ENCODE peak calls at places on chromosomes 16 and 17, in nine cellular contexts. S, O, J, C, I, L, H, X and Q are unnamed samples.

GRCh38 chr16:67341250-67341649 is 14.6 kb downstream of the LRRC36 start:
- DNase-seq in S (no peak), I (no peak), H (no peak), C (no peak), L (no peak), O (no peak), X (no peak), J (no peak), Q (no peak)

GRCh38 chr16:56360117-56361008 is 65.0 kb downstream of the AMFR start:
- DNase-seq in J (no peak), X (no peak), I (no peak), H (no peak), S (no peak), O (no peak), C (no peak), L (no peak), Q (peak)

GRCh38 chr17:15453782-15454181 is 13.6 kb downstream of the CDRT4 start:
- DNase-seq in C (no peak), L (no peak), S (no peak), O (no peak), H (no peak), I (no peak), X (no peak), J (no peak), Q (no peak)

GRCh38 chr16:58063377-58064076 is 38.0 kb downstream of the MMP15 start:
- DNase-seq in L (no peak), I (no peak), H (no peak), J (no peak), O (no peak), S (peak), C (no peak), X (no peak), Q (peak)

GRCh38 chr16:18945233-18945632 is 19.0 kb upstream of the SMG1 start:
- DNase-seq in C (no peak), H (peak), I (no peak), X (no peak), S (no peak), O (no peak), J (no peak), L (no peak), Q (no peak)

GRCh38 chr17:64998436-64999190 is 57.9 kb downstream of the GNA13 start:
- DNase-seq in X (no peak), S (no peak), L (no peak), H (no peak), O (no peak), J (no peak), I (no peak), C (no peak), Q (no peak)

GRCh38 chr16:79848739-79849518 is 248.4 kb upstream of the MAF start:
- DNase-seq in J (no peak), O (no peak), S (no peak), C (no peak), I (no peak), X (no peak), L (no peak), H (no peak), Q (peak)

GRCh38 chr17:35731239-35731931 is at the start of gene RASL10B:
- DNase-seq in S (no peak), C (peak), X (peak), O (peak), H (peak), J (no peak), L (no peak), I (no peak), Q (peak)

GRCh38 chr16:29899516-29900101 is at the start of gene SEZ6L2:
- DNase-seq in O (peak), X (no peak), C (no peak), H (peak), L (peak), S (no peak), I (peak), J (peak), Q (peak)

GRCh38 chr17:55053855-55054254 is 85.3 kb downstream of the STXBP4 start:
- DNase-seq in C (no peak), O (no peak), J (no peak), L (no peak), I (no peak), X (no peak), S (no peak), H (no peak), Q (no peak)

GRCh38 chr17:80256034-80256350 is 4.7 kb upstream of the RNF213 start:
- DNase-seq in O (no peak), S (no peak), C (no peak), L (no peak), I (no peak), H (no peak), J (peak), X (no peak), Q (no peak)
- H3K27ac ChIP-seq in O (no peak), S (no peak), C (no peak), L (no peak), I (no peak), H (no peak), J (peak), X (no peak), Q (no peak)

GRCh38 chr16:23673971-23674614 is 4.6 kb upstream of the PLK1 start:
- DNase-seq in X (no peak), O (no peak), S (no peak), H (no peak), J (no peak), L (no peak), I (no peak), C (no peak), Q (no peak)

GRCh38 chr16:23668873-23669272 is 9.8 kb upstream of the PLK1 start:
- DNase-seq in S (no peak), C (no peak), H (no peak), X (no peak), L (no peak), J (no peak), O (no peak), I (no peak), Q (no peak)

GRCh38 chr16:23666919-23667659 is 11.6 kb upstream of the PLK1 start:
- DNase-seq in C (no peak), O (no peak), L (no peak), I (no peak), X (no peak), J (no peak), S (no peak), H (no peak), Q (no peak)

GRCh38 chr16:23668225-23668624 is 10.5 kb upstream of the PLK1 start:
- DNase-seq in C (no peak), O (no peak), L (no peak), S (no peak), H (no peak), X (no peak), J (no peak), I (no peak), Q (no peak)

GRCh38 chr16:23670137-23670776 is 8.4 kb upstream of the PLK1 start:
- DNase-seq in H (no peak), L (no peak), O (no peak), J (no peak), C (no peak), S (no peak), I (no peak), X (no peak), Q (no peak)
- H3K27ac ChIP-seq in H (no peak), L (no peak), O (no peak), J (no peak), C (no peak), S (no peak), I (no peak), X (no peak), Q (no peak)

GRCh38 chr16:4111748-4112696 is 4.2 kb downstream of the ADCY9 start:
- DNase-seq in S (no peak), O (no peak), H (no peak), C (no peak), X (no peak), L (peak), J (no peak), I (no peak), Q (peak)
- H3K27ac ChIP-seq in S (no peak), O (peak), H (no peak), C (no peak), X (no peak), L (peak), J (peak), I (no peak), Q (peak)

DNA sequence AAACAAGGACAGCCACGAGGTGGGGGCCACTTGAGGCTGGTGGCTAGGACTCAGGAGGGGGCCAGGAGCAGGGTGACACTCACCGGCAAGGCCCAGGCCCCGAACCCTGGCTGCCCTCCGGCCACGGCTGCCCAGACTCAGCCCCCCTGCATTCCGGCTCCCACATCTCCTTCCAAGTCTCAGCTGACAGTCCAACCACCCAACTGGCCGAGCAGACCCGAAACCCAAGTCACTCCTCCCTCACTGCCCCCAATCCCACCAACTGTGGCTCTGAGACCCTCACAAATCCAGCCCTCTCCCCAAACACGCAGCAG is 9.4 kb downstream of the HAGH start:
- DNase-seq in C (no peak), H (no peak), X (no peak), S (no peak), J (no peak), O (peak), L (no peak), I (no peak), Q (no peak)
- H3K27ac ChIP-seq in C (no peak), H (no peak), X (no peak), S (no peak), J (no peak), O (no peak), L (no peak), I (no peak), Q (no peak)

DNA sequence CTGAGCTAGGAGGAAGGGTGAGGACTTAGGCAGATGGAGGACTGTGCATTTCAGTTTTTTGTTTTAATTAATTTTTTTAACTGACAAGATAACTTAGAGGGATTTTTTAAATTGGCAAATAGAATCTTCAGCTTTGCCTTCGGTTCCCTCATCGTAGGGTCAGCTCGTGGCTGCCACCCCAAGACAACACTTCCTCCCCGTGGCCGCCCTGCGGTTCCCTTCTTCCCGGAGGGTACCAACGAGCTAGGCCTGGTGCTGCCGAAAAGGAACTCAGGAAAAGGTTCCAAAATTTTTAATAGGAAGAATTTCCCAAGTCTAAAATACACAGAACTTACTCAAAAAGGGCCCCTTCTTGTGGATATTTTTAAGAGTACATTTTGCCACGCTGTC is 210.5 kb upstream of the CHMP6 start:
- DNase-seq in J (no peak), O (peak), S (no peak), X (peak), H (no peak), I (no peak), C (no peak), L (no peak), Q (peak)
- H3K27ac ChIP-seq in J (peak), O (peak), S (no peak), X (peak), H (no peak), I (no peak), C (peak), L (no peak), Q (no peak)

DNA sequence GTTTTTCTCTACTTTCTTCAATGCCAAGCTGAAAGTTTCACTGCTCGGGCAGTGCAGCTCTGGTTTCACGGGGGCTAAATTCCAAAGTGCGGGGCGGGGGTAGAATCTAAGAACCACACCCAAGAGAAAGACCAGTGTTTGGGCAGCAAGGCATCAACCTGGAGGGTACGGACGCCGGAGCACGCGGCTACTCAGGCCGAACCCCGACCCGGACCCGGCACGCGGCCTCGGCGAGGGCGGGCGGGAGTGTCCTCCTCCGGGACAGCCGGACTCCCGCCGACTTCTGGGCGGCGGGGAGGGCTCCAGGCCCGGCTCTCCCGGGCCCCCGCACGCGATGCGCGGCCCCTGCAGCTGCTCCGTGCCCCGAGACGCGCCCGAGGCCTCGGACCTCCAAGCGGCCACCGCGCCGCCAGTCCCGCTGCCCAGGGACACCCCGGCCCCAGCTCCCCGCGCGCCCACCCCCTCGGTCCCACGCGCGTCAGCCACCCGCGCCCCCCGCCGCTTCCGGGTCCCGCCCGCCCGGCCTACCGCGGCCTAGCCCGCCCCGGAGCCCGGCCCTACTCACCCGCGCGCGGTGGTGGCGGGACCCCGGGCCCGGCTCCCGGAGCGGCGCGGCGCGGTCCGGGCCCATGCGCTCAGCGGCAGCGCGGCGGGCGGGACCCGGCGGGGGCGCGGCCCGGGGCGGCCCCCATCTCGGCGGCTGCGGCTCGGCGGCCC is 561 bp downstream of the AXIN1 start:
- DNase-seq in L (peak), S (peak), H (no peak), O (peak), I (no peak), J (no peak), X (peak), C (no peak), Q (no peak)
- H3K27ac ChIP-seq in L (peak), S (no peak), H (no peak), O (peak), I (no peak), J (peak), X (no peak), C (peak), Q (no peak)

GRCh38 chr17:28900986-28901726 is 1.7 kb downstream of the DHRS13 start:
- DNase-seq in L (no peak), H (peak), C (no peak), J (no peak), S (no peak), I (no peak), X (no peak), O (peak), Q (no peak)

GRCh38 chr17:28896884-28897768 is at the start of gene FLOT2:
- DNase-seq in S (peak), H (peak), I (peak), L (peak), C (peak), X (peak), O (peak), J (peak), Q (peak)

GRCh38 chr17:28897769-28898259 is 281 bp upstream of the FLOT2 start:
- DNase-seq in H (no peak), C (no peak), J (peak), O (no peak), L (no peak), I (no peak), X (peak), S (no peak), Q (no peak)

GRCh38 chr17:28898261-28898955 is 875 bp upstream of the FLOT2 start:
- DNase-seq in H (peak), O (peak), J (no peak), X (no peak), I (no peak), L (no peak), S (no peak), C (no peak), Q (no peak)

GRCh38 chr17:28899212-28899815 is 1.8 kb upstream of the FLOT2 start:
- DNase-seq in S (no peak), I (no peak), J (no peak), L (no peak), X (no peak), C (no peak), O (no peak), H (no peak), Q (no peak)
- H3K27ac ChIP-seq in S (no peak), I (no peak), J (no peak), L (no peak), X (no peak), C (no peak), O (no peak), H (no peak), Q (no peak)

DNA sequence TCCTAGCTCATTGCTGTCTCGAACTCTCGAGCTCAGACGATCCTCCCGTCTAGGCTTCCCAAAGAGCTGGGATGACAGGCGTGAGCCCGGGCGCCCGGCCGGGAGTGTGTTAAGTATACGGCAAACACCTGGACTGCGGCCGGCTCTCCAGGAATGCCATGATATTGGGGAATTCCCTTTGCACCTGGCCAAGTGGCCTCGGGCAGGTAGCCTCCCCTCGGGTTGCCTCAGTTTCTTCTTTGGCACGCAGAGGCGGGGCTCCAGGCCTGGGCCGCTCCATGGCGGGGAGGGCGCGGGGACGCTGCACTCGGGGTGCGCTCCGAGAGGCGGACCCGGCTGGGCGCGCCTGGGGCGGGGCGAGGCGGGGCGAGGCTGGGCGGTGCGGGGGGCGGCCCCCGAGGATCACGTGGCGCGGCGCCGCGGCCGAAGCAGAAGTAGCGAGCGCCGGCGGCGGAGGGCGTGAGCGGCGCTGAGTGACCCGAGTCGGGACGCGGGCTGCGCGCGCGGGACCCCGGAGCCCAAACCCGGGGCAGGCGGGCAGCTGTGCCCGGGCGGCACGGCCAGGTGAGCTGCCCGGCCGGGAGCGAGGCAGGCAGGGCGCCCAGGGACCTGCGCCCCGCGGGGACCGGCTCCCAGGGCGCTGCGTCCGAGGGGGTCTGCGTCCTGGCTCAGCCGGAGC is at the start of gene PLCG2:
- DNase-seq in O (peak), L (peak), I (no peak), C (no peak), X (peak), S (peak), J (peak), H (peak), Q (peak)
- H3K27ac ChIP-seq in O (peak), L (peak), I (no peak), C (no peak), X (no peak), S (no peak), J (no peak), H (no peak), Q (no peak)

DNA sequence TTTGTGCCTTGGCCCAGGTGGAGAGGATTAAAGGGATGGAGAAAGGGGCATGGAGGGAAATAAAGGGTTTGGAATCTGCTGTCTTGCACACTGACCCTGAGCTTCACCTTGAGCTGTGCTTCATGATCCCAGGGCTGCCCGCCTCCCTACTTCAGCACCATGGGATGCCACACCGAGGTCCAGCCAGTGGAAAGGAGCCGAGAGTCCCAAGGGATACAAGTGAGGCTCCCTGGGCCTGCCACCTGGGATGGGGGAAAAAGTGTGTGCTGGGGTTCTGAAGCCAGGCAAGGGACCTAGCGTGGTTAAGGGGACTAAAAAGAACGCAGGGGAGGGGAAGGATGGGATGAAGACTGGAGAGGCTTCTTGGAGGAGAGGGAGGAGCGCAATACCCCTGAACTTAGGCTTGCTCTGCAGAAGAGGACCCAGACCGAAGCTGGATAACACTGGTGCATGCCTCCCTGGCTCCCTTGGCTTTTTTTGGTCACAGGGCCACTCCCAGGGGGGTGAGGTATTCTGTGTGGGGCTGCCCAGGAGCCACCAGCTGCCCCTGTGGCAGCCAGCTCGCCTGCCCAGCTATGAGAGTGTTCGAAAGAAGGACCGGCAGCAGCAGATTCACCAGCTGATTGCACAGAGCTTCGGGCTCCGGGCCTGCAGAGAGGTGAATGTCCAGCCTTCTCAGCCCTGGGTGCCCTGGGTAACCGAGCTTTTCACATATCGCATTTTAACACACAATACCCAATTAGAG is 7.2 kb downstream of the MRPL27 start:
- DNase-seq in X (no peak), H (no peak), J (no peak), S (no peak), C (no peak), I (no peak), L (no peak), O (no peak), Q (peak)
- H3K27ac ChIP-seq in X (no peak), H (no peak), J (no peak), S (no peak), C (no peak), I (no peak), L (no peak), O (no peak), Q (no peak)